ENCODE peak calls at places on chromosome 13, in nine cellular contexts. One of them, this sample, is unnamed.

GRCh38 chr13:100493418-100493817 is 95.2 kb downstream of the GGACT start:
- DNase-seq in NCI-H2029: no peak
- DNase-seq in anterior cingulate cortex: no peak
- DNase-seq in AG09319: no peak
- DNase-seq in GM12865: no peak
- DNase-seq in fibroblast of the aortic adventitia: peak
- DNase-seq in stimulated activated CD8-positive, alpha-beta memory T cell treated with anti-CD3 and anti-CD28 coated beads, Interleukin-15, amount 100 ng/mL, for 4 hours: no peak
- DNase-seq in ACHN: no peak
- DNase-seq in CD4-positive, alpha-beta T cell: no peak
- DNase-seq in this sample: no peak

GRCh38 chr13:98834254-98834960 is 81.9 kb upstream of the SLC15A1 start:
- DNase-seq in GM12865: no peak
- DNase-seq in stimulated activated CD8-positive, alpha-beta memory T cell treated with anti-CD3 and anti-CD28 coated beads, Interleukin-15, amount 100 ng/mL, for 4 hours: no peak
- DNase-seq in anterior cingulate cortex: no peak
- DNase-seq in ACHN: no peak
- DNase-seq in fibroblast of the aortic adventitia: no peak
- DNase-seq in AG09319: no peak
- DNase-seq in CD4-positive, alpha-beta T cell: no peak
- DNase-seq in NCI-H2029: no peak
- DNase-seq in this sample: no peak

GRCh38 chr13:73722120-73722519 is 412.1 kb downstream of the KLF12 start:
- DNase-seq in fibroblast of the aortic adventitia: peak
- DNase-seq in AG09319: no peak
- DNase-seq in anterior cingulate cortex: no peak
- DNase-seq in ACHN: peak
- DNase-seq in CD4-positive, alpha-beta T cell: no peak
- DNase-seq in GM12865: peak
- DNase-seq in stimulated activated CD8-positive, alpha-beta memory T cell treated with anti-CD3 and anti-CD28 coated beads, Interleukin-15, amount 100 ng/mL, for 4 hours: no peak
- DNase-seq in NCI-H2029: no peak
- DNase-seq in this sample: peak

GRCh38 chr13:100423375-100423774 is 165.2 kb downstream of the GGACT start:
- DNase-seq in AG09319: no peak
- DNase-seq in stimulated activated CD8-positive, alpha-beta memory T cell treated with anti-CD3 and anti-CD28 coated beads, Interleukin-15, amount 100 ng/mL, for 4 hours: no peak
- DNase-seq in fibroblast of the aortic adventitia: peak
- DNase-seq in GM12865: no peak
- DNase-seq in NCI-H2029: no peak
- DNase-seq in ACHN: no peak
- DNase-seq in CD4-positive, alpha-beta T cell: no peak
- DNase-seq in anterior cingulate cortex: no peak
- DNase-seq in this sample: peak

GRCh38 chr13:24228852-24229458 is 68.4 kb downstream of the SPATA13 start:
- DNase-seq in NCI-H2029: no peak
- DNase-seq in fibroblast of the aortic adventitia: peak
- DNase-seq in anterior cingulate cortex: peak
- DNase-seq in GM12865: peak
- DNase-seq in CD4-positive, alpha-beta T cell: no peak
- DNase-seq in ACHN: peak
- DNase-seq in AG09319: peak
- DNase-seq in stimulated activated CD8-positive, alpha-beta memory T cell treated with anti-CD3 and anti-CD28 coated beads, Interleukin-15, amount 100 ng/mL, for 4 hours: no peak
- DNase-seq in this sample: peak

GRCh38 chr13:101869553-101869952 is 417.1 kb downstream of the ITGBL1 start:
- DNase-seq in AG09319: peak
- DNase-seq in stimulated activated CD8-positive, alpha-beta memory T cell treated with anti-CD3 and anti-CD28 coated beads, Interleukin-15, amount 100 ng/mL, for 4 hours: no peak
- DNase-seq in NCI-H2029: no peak
- DNase-seq in ACHN: no peak
- DNase-seq in CD4-positive, alpha-beta T cell: no peak
- DNase-seq in anterior cingulate cortex: no peak
- DNase-seq in GM12865: no peak
- DNase-seq in fibroblast of the aortic adventitia: no peak
- DNase-seq in this sample: no peak

GRCh38 chr13:108573455-108573854 is 56.0 kb upstream of the MYO16 start:
- DNase-seq in anterior cingulate cortex: no peak
- DNase-seq in AG09319: no peak
- DNase-seq in CD4-positive, alpha-beta T cell: no peak
- DNase-seq in stimulated activated CD8-positive, alpha-beta memory T cell treated with anti-CD3 and anti-CD28 coated beads, Interleukin-15, amount 100 ng/mL, for 4 hours: no peak
- DNase-seq in GM12865: no peak
- DNase-seq in ACHN: no peak
- DNase-seq in NCI-H2029: no peak
- DNase-seq in fibroblast of the aortic adventitia: no peak
- DNase-seq in this sample: no peak

GRCh38 chr13:43433691-43434121 is 353.1 kb downstream of the ENOX1 start:
- DNase-seq in GM12865: no peak
- DNase-seq in CD4-positive, alpha-beta T cell: no peak
- DNase-seq in AG09319: no peak
- DNase-seq in stimulated activated CD8-positive, alpha-beta memory T cell treated with anti-CD3 and anti-CD28 coated beads, Interleukin-15, amount 100 ng/mL, for 4 hours: no peak
- DNase-seq in anterior cingulate cortex: no peak
- DNase-seq in fibroblast of the aortic adventitia: no peak
- DNase-seq in NCI-H2029: no peak
- DNase-seq in ACHN: no peak
- DNase-seq in this sample: no peak

GRCh38 chr13:48233886-48234488 is 981 bp downstream of the ITM2B start:
- DNase-seq in ACHN: peak
- DNase-seq in GM12865: peak
- DNase-seq in fibroblast of the aortic adventitia: peak
- DNase-seq in NCI-H2029: peak
- DNase-seq in CD4-positive, alpha-beta T cell: no peak
- DNase-seq in stimulated activated CD8-positive, alpha-beta memory T cell treated with anti-CD3 and anti-CD28 coated beads, Interleukin-15, amount 100 ng/mL, for 4 hours: no peak
- DNase-seq in AG09319: no peak
- DNase-seq in anterior cingulate cortex: peak
- DNase-seq in this sample: peak

GRCh38 chr13:30616927-30617314 is 799 bp upstream of the USPL1 start:
- DNase-seq in anterior cingulate cortex: peak
- DNase-seq in stimulated activated CD8-positive, alpha-beta memory T cell treated with anti-CD3 and anti-CD28 coated beads, Interleukin-15, amount 100 ng/mL, for 4 hours: peak
- DNase-seq in CD4-positive, alpha-beta T cell: no peak
- DNase-seq in ACHN: peak
- DNase-seq in NCI-H2029: peak
- DNase-seq in fibroblast of the aortic adventitia: peak
- DNase-seq in GM12865: peak
- DNase-seq in AG09319: peak
- DNase-seq in this sample: peak

GRCh38 chr13:27631156-27631555 is 9.5 kb downstream of the POLR1D start:
- DNase-seq in NCI-H2029: no peak
- DNase-seq in AG09319: no peak
- DNase-seq in anterior cingulate cortex: no peak
- DNase-seq in CD4-positive, alpha-beta T cell: no peak
- DNase-seq in stimulated activated CD8-positive, alpha-beta memory T cell treated with anti-CD3 and anti-CD28 coated beads, Interleukin-15, amount 100 ng/mL, for 4 hours: no peak
- DNase-seq in fibroblast of the aortic adventitia: no peak
- DNase-seq in GM12865: no peak
- DNase-seq in ACHN: no peak
- DNase-seq in this sample: no peak